ENCODE peak calls at places on chromosomes 4 and X, in five cellular contexts. One of them, this sample, is unnamed.

GRCh38 chr4:8364848-8365350 is 75.6 kb downstream of the ACOX3 start:
- DNase-seq in H9: no peak
- DNase-seq in A172: no peak
- DNase-seq in cardiac fibroblast: no peak
- DNase-seq in AG08396: no peak
- DNase-seq in this sample: no peak

GRCh38 chr4:144402999-144403398 is 243.0 kb upstream of the HHIP start:
- DNase-seq in H9: no peak
- DNase-seq in A172: no peak
- DNase-seq in cardiac fibroblast: no peak
- DNase-seq in AG08396: no peak
- DNase-seq in this sample: no peak

GRCh38 chr4:10173039-10173753 is 56.6 kb upstream of the WDR1 start:
- DNase-seq in H9: peak; percentile 41
- DNase-seq in A172: peak; percentile 41
- DNase-seq in AG08396: no peak
- DNase-seq in cardiac fibroblast: peak; percentile 86
- DNase-seq in this sample: peak; percentile 84

GRCh38 chr4:23382880-23383279 is 507.0 kb downstream of the PPARGC1A start:
- DNase-seq in A172: peak; percentile 46
- DNase-seq in cardiac fibroblast: no peak
- DNase-seq in AG08396: no peak
- DNase-seq in H9: no peak
- DNase-seq in this sample: peak; percentile 34

GRCh38 chrX:136768469-136769084 is 12.2 kb downstream of the ARHGEF6 start:
- DNase-seq in AG08396: peak; percentile 72
- DNase-seq in A172: peak; percentile 76
- DNase-seq in cardiac fibroblast: peak; percentile 82
- DNase-seq in H9: peak; percentile 37
- DNase-seq in this sample: peak; percentile 94

GRCh38 chr4:38621004-38621684 is 42.9 kb upstream of the KLF3 start:
- DNase-seq in H9: no peak
- DNase-seq in A172: peak; percentile 56
- DNase-seq in AG08396: peak; percentile 56
- DNase-seq in cardiac fibroblast: peak; percentile 89
- DNase-seq in this sample: peak; percentile 50

GRCh38 chrX:39244146-39244545 is 442.9 kb downstream of the MID1IP1 start:
- DNase-seq in cardiac fibroblast: no peak
- DNase-seq in H9: no peak
- DNase-seq in AG08396: no peak
- DNase-seq in A172: no peak
- DNase-seq in this sample: no peak

GRCh38 chr4:13829457-13829856 is 201.9 kb upstream of the BOD1L1 start:
- DNase-seq in H9: no peak
- DNase-seq in cardiac fibroblast: no peak
- DNase-seq in A172: no peak
- DNase-seq in AG08396: no peak
- DNase-seq in this sample: peak; percentile 14

GRCh38 chrX:20315140-20315539 is 48.4 kb upstream of the RPS6KA3 start:
- DNase-seq in cardiac fibroblast: no peak
- DNase-seq in A172: no peak
- DNase-seq in AG08396: no peak
- DNase-seq in H9: no peak
- DNase-seq in this sample: no peak

GRCh38 chr4:88779431-88779830 is 81.8 kb upstream of the NAP1L5 start:
- DNase-seq in AG08396: no peak
- DNase-seq in A172: no peak
- DNase-seq in cardiac fibroblast: peak; percentile 47
- DNase-seq in H9: no peak
- DNase-seq in this sample: no peak

This sample was measured in HT1080.